ENCODE peak calls at places on chromosomes 13 and 19, in six cellular contexts. F, G, T, P, M and D are unnamed samples.

GRCh38 chr13:97627566-97627965 is 193.6 kb downstream of the RAP2A start:
- DNase-seq in F (no peak), G (peak; percentile 25), T (no peak), P (peak; percentile 83), M (no peak), D (no peak)

GRCh38 chr13:44795176-44795575 is 194.1 kb downstream of the NUFIP1 start:
- DNase-seq in F (no peak), G (no peak), T (no peak), P (no peak), M (no peak), D (no peak)

GRCh38 chr13:87889241-87889640 is 218.1 kb downstream of the SLITRK5 start:
- DNase-seq in F (no peak), G (no peak), T (no peak), P (no peak), M (no peak), D (no peak)

GRCh38 chr13:93847162-93847561 is 620.6 kb downstream of the GPC6 start:
- DNase-seq in F (peak; percentile 55), G (no peak), T (no peak), P (peak; percentile 86), M (no peak), D (no peak)

GRCh38 chr19:40601061-40601973 is at the start of gene LTBP4:
- DNase-seq in F (no peak), G (peak; percentile 91), T (no peak), P (no peak), M (no peak), D (peak; percentile 33)

GRCh38 chr19:40144151-40144550 is 47.1 kb upstream of the MAP3K10 start:
- DNase-seq in F (no peak), G (no peak), T (no peak), P (no peak), M (no peak), D (peak; percentile 48)

GRCh38 chr19:6392219-6393073 is 518 bp downstream of the GTF2F1 start:
- DNase-seq in F (no peak), G (no peak), T (no peak), P (no peak), M (no peak), D (no peak)

GRCh38 chr19:3346677-3347353 is 19.6 kb upstream of the NFIC start:
- DNase-seq in F (no peak), G (peak; percentile 87), T (peak; percentile 87), P (no peak), M (no peak), D (no peak)

GRCh38 chr19:49818691-49819331 is 722 bp downstream of the MED25 start:
- DNase-seq in F (no peak), G (peak; percentile 61), T (no peak), P (no peak), M (no peak), D (no peak)

GRCh38 chr13:90272356-90272755 is 1075.1 kb upstream of the MIR17HG start:
- DNase-seq in F (no peak), G (no peak), T (no peak), P (peak; percentile 87), M (no peak), D (no peak)

GRCh38 chr13:113602291-113602970 is 17.9 kb downstream of the TFDP1 start:
- DNase-seq in F (no peak), G (no peak), T (no peak), P (no peak), M (no peak), D (no peak)

GRCh38 chr19:35000647-35001501 is 751 bp downstream of the GRAMD1A start:
- DNase-seq in F (peak; percentile 14), G (peak; percentile 72), T (no peak), P (peak; percentile 45), M (no peak), D (peak; percentile 54)

GRCh38 chr13:45512148-45512498 is 47.4 kb downstream of the COG3 start:
- DNase-seq in F (peak; percentile 34), G (no peak), T (no peak), P (peak; percentile 24), M (no peak), D (no peak)

GRCh38 chr19:21891086-21891485 is 55.1 kb upstream of the ZNF43 start:
- DNase-seq in F (no peak), G (no peak), T (no peak), P (no peak), M (no peak), D (no peak)

GRCh38 chr13:36323951-36324566 is 22.1 kb downstream of the SPART start:
- DNase-seq in F (peak; percentile 85), G (no peak), T (no peak), P (peak; percentile 53), M (no peak), D (no peak)

GRCh38 chr13:95480131-95480545 is 72.4 kb upstream of the CLDN10 start:
- DNase-seq in F (no peak), G (no peak), T (no peak), P (no peak), M (no peak), D (no peak)

GRCh38 chr19:2050991-2051770 is at the start of gene MKNK2:
- DNase-seq in F (peak; percentile 89), G (peak; percentile 98), T (peak; percentile 94), P (peak; percentile 35), M (peak; percentile 46), D (peak; percentile 94)

DNA sequence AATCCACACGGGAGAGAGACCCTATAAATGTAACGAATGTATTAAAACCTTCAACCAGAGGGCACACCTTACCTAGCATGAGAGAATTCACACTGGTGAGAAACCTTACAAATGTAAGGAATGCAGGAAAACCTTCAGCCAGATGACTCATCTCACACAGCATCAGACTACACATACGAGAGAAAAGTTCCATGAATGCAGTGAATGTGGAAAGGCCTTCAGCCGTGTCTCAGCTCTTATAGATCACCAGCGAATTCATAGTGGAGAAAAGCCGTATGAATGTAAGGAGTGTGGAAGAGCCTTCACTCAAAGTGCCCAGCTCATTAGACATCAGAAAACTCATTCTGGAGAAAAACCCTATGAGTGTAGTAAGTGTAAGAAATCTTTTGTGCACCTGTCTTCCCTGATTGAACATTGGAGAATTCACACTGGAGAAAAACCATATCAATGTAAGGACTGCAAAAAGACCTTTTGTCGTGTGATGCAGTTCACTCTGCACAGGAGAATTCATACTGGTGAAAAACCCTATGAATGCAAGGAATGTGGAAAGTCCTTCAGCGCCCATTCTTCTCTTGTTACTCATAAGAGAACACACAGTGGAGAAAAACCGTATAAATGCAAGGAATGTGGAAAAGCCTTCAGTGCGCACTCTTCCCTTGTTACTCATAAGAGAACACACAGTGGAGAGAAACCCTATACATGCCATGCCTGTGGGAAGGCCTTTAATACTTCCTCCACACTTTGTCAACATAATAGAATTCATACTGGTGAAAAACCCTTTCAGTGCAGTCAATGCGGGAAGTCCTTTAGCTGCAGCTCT is 16.0 kb downstream of the ZNF582 start:
- DNase-seq in F (no peak), G (no peak), T (no peak), P (peak; percentile 32), M (peak; percentile 55), D (no peak)
- H3K9me3 ChIP-seq in F (peaks cover 15% of the 10 kb centered on the region), G (no peaks in the 10 kb centered on the region), T (peaks cover 76% of the 10 kb centered on the region), P (peaks cover 65% of the 10 kb centered on the region), M (peaks cover 30% of the 10 kb centered on the region), D (peaks cover 95% of the 10 kb centered on the region)

GRCh38 chr19:45770192-45771101 is 1.4 kb upstream of the SIX5 start:
- DNase-seq in F (peak; percentile 98), G (peak; percentile 95), T (peak; percentile 98), P (peak; percentile 95), M (peak; percentile 79), D (peak; percentile 87)
- H3K4me3 ChIP-seq in F (peak overlapping the region; percentile 67), G (peak overlapping the region; percentile 60), T (peak overlapping the region; percentile 78), P (peak overlapping the region; percentile 52), M (peak overlapping the region; percentile 58), D (peak overlapping the region; percentile 45)

GRCh38 chr19:20558571-20558970 is 7.0 kb downstream of the ZNF737 start:
- DNase-seq in F (no peak), G (no peak), T (no peak), P (no peak), M (no peak), D (no peak)
- H3K9me3 ChIP-seq in F (no peaks in the 10 kb centered on the region), G (peaks cover 4% of the 10 kb centered on the region), T (peaks cover 60% of the 10 kb centered on the region), P (peaks cover 11% of the 10 kb centered on the region), M (peaks cover 42% of the 10 kb centered on the region), D (peaks cover 68% of the 10 kb centered on the region)

GRCh38 chr13:73464758-73465628 is 406.2 kb downstream of the KLF5 start:
- DNase-seq in F (no peak), G (no peak), T (no peak), P (no peak), M (no peak), D (no peak)
- H3K4me3 ChIP-seq in F (no peak overlapping the region), G (no peak overlapping the region), T (no peak overlapping the region), P (no peak overlapping the region), M (no peak overlapping the region), D (no peak overlapping the region)

GRCh38 chr19:13339869-13340268 is 166.4 kb downstream of the CACNA1A start:
- DNase-seq in F (no peak), G (no peak), T (no peak), P (no peak), M (peak; percentile 1), D (no peak)

GRCh38 chr19:13329766-13330165 is 176.5 kb downstream of the CACNA1A start:
- DNase-seq in F (no peak), G (no peak), T (no peak), P (no peak), M (peak; percentile 43), D (no peak)

GRCh38 chr19:13337181-13337580 is 169.1 kb downstream of the CACNA1A start:
- DNase-seq in F (no peak), G (no peak), T (no peak), P (no peak), M (no peak), D (no peak)

GRCh38 chr19:13330285-13330684 is 176.0 kb downstream of the CACNA1A start:
- DNase-seq in F (no peak), G (no peak), T (no peak), P (no peak), M (peak; percentile 10), D (no peak)

DNA sequence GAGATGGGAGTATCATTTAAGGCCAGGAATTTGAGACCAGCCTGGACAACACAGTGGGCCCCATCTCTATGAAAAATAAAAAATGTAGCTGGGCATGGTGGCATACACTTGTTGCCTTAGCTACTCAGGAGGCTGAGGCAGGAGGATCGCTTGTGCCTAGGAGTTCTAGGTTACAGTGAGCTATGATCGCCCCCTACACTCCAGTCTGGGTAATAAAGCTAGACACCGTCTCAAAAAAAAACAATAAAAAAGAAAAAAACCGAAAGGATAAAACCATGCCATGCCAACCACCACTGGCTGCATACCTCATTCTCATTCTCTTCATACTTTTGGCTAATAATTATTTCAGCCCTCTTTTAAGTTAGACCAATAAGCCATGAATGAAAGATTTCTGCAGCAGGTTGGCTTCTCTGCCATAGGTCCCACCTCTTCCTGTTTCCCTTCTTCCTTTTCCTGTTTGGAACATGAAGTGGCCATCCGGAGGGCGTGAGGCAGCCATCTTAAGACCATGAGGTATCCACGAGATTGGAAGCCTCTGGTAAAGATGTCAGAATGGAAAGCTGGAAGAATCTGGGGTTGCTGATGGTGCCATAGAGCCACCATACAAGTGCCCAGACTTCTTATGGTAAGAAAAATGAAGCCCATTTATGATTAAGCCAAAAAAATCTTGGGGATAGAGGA is 171.3 kb downstream of the CACNA1A start:
- DNase-seq in F (no peak), G (no peak), T (no peak), P (no peak), M (peak; percentile 32), D (no peak)
- H3K9me3 ChIP-seq in F (peaks cover 2% of the 10 kb centered on the region), G (no peaks in the 10 kb centered on the region), T (peaks cover 22% of the 10 kb centered on the region), P (peaks cover 10% of the 10 kb centered on the region), M (no peaks in the 10 kb centered on the region), D (no peaks in the 10 kb centered on the region)